ENCODE peak calls at places on chromosome 17, in five cellular contexts. O is cardiac muscle cell, Y is heart left ventricle, L is astrocyte of the spinal cord, P is lung. A is an unnamed sample.

GRCh38 chr17:28724500-28725165 is 1.4 kb downstream of the TLCD1 start:
- DNase-seq in O (no peak), Y (no peak), L (peak; percentile 16), P (no peak), A (no peak)

GRCh38 chr17:82351713-82352488 is 7.1 kb upstream of the TEX19 start:
- DNase-seq in O (peak; percentile 94), Y (peak; percentile 79), L (peak; percentile 87), P (peak; percentile 88), A (peak; percentile 91)

GRCh38 chr17:63780507-63780906 is 6.5 kb downstream of the DDX42 start:
- DNase-seq in O (no peak), Y (no peak), L (peak; percentile 22), P (no peak), A (no peak)

GRCh38 chr17:7102421-7102820 is 12.2 kb downstream of the ASGR2 start:
- DNase-seq in O (no peak), Y (no peak), L (no peak), P (no peak), A (no peak)

GRCh38 chr17:28774206-28774605 is 30.4 kb downstream of the TRAF4 start:
- DNase-seq in O (no peak), Y (no peak), L (no peak), P (no peak), A (no peak)

GRCh38 chr17:57115916-57116315 is 30.9 kb downstream of the AKAP1 start:
- DNase-seq in O (no peak), Y (no peak), L (no peak), P (no peak), A (no peak)

GRCh38 chr17:45257115-45257514 is 4.8 kb downstream of the SPATA32 start:
- DNase-seq in O (no peak), Y (no peak), L (no peak), P (no peak), A (no peak)

GRCh38 chr17:80859004-80859941 is 132.4 kb upstream of the CHMP6 start:
- DNase-seq in O (peak; percentile 21), Y (peak; percentile 79), L (peak; percentile 89), P (peak; percentile 54), A (no peak)

GRCh38 chr17:5418858-5419355 is 555 bp downstream of the NUP88 start:
- DNase-seq in O (peak; percentile 48), Y (no peak), L (no peak), P (peak; percentile 42), A (peak; percentile 72)

GRCh38 chr17:43915561-43915960 is 8.2 kb upstream of the MPP2 start:
- DNase-seq in O (no peak), Y (no peak), L (no peak), P (no peak), A (no peak)

GRCh38 chr17:65278050-65278819 is 141.1 kb downstream of the RGS9 start:
- DNase-seq in O (peak; percentile 86), Y (peak; percentile 31), L (peak; percentile 67), P (peak; percentile 34), A (no peak)

GRCh38 chr17:17824780-17825614 is 11.8 kb downstream of the SREBF1 start:
- DNase-seq in O (no peak), Y (no peak), L (no peak), P (no peak), A (peak; percentile 12)
- TF ChIP-seq CTCF in O (no peak), Y (no peak), L (no peak), P (no peak), A (no peak)

GRCh38 chr17:40123811-40124114 is 2.0 kb downstream of the MSL1 start:
- DNase-seq in O (no peak), Y (no peak), L (no peak), P (no peak), A (no peak)

GRCh38 chr17:40124279-40125141 is 2.7 kb downstream of the MSL1 start:
- DNase-seq in O (peak; percentile 35), Y (no peak), L (no peak), P (no peak), A (no peak)

GRCh38 chr17:40121886-40122465 is at the start of gene MSL1:
- DNase-seq in O (peak; percentile 91), Y (peak; percentile 90), L (peak; percentile 84), P (peak; percentile 84), A (peak; percentile 98)

GRCh38 chr17:40122466-40122943 is 734 bp downstream of the MSL1 start:
- DNase-seq in O (peak; percentile 78), Y (peak; percentile 57), L (no peak), P (peak; percentile 38), A (peak; percentile 78)

GRCh38 chr17:40122944-40123810 is 1.4 kb downstream of the MSL1 start:
- DNase-seq in O (peak; percentile 73), Y (no peak), L (peak; percentile 46), P (peak; percentile 55), A (peak; percentile 70)
- TF ChIP-seq CTCF in O (no peak), Y (no peak), L (no peak), P (no peak), A (no peak)

DNA sequence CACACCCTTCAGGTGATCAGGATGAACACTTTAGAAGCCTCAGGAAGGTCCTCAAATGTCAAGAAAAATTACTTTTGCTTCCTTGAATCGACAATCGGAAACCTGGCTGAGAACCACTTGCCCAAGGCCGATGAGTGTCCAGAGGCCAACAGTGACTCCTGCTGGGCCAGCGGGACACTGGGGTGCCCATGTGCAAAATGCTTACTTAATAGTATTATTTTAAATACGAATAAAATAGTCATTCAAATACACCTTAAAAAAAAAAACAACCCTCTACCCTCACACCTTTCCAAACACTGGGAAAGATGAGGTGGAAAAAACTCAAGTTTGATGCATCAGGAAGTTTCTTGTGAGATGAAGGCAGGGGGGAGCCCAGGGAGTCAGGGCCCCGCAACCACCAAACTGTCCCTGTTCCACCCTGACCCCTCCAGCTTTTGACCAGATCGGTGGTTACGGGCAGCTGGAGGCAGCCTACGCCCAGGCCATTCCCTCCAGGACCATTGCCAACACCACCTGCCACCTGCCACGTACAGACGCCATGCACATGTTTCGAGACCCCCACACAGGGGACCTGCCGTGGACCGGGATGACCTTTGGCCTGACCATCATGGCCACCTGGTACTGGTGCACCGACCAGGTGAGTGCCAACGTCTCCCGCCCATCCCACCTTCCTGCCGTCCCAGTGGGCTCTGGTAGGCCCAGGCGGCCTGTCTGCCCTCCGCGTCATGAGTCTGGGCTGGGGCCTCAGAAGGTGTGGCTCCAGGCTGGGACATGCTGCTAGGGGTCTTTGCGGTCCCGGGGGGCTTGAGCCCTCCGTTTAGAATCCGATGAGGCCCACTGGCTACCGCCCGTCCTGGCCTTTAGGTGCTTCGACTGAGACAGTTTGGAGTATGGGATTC is 18.9 kb downstream of the SLC5A10 start:
- DNase-seq in O (no peak), Y (no peak), L (no peak), P (no peak), A (no peak)
- TF ChIP-seq CTCF in O (peak; percentile 12), Y (no peak), L (no peak), P (no peak), A (no peak)

GRCh38 chr17:71157297-71157696 is 963.5 kb upstream of the SOX9 start:
- DNase-seq in O (no peak), Y (no peak), L (no peak), P (no peak), A (no peak)
- TF ChIP-seq CTCF in O (no peak), Y (no peak), L (no peak), P (no peak), A (no peak)

GRCh38 chr17:72345083-72345482 is 224.3 kb downstream of the SOX9 start:
- DNase-seq in O (no peak), Y (no peak), L (no peak), P (no peak), A (no peak)

GRCh38 chr17:72344613-72345012 is 223.8 kb downstream of the SOX9 start:
- DNase-seq in O (no peak), Y (no peak), L (no peak), P (no peak), A (no peak)

GRCh38 chr17:72346306-72346705 is 225.5 kb downstream of the SOX9 start:
- DNase-seq in O (no peak), Y (no peak), L (no peak), P (no peak), A (no peak)

GRCh38 chr17:72343911-72344310 is 223.1 kb downstream of the SOX9 start:
- DNase-seq in O (no peak), Y (no peak), L (no peak), P (no peak), A (no peak)

GRCh38 chr17:72345536-72345935 is 224.7 kb downstream of the SOX9 start:
- DNase-seq in O (no peak), Y (no peak), L (no peak), P (no peak), A (no peak)
- TF ChIP-seq CTCF in O (no peak), Y (no peak), L (peak; percentile 12), P (no peak), A (no peak)

DNA sequence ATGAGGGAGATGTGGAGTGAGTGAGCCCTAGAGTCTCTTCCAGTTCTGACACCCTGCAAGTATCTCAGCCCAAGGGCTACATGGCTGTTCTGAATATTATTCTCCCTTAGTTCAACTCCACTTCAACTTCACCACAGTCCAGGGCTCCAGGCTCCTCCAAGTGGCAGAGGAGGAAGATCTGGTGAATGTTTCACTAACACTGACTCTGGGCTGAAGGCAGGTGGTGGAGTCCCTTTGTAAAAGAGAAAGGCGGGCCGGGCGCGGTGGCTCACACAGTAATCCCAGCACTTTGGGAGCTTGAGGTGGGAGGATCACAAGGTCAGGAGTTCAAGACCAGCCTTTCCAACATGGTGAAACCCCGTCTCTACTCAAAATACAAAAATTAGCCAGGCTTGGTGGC is 13.6 kb downstream of the CCDC92B start:
- DNase-seq in O (no peak), Y (no peak), L (no peak), P (no peak), A (no peak)
- TF ChIP-seq CTCF in O (no peak), Y (no peak), L (no peak), P (no peak), A (no peak)